ENCODE peak calls at places on chromosome X, in four cellular contexts. A, N, R and M are unnamed samples.

GRCh38 chrX:68433981-68434299 is 645 bp upstream of the OPHN1 start:
- DNase-seq in N (no peak), R (no peak), A (no peak), M (no peak)

GRCh38 chrX:15269618-15270521 is at the start of gene ASB9:
- DNase-seq in R (no peak), A (no peak), N (peak; percentile 55), M (peak; percentile 11)

GRCh38 chrX:18789916-18790315 is 82.5 kb downstream of the PPEF1 start:
- DNase-seq in R (no peak), A (no peak), N (no peak), M (no peak)

GRCh38 chrX:153430796-153431195 is 15.1 kb downstream of the TREX2 start:
- DNase-seq in N (no peak), R (no peak), A (no peak), M (no peak)

GRCh38 chrX:131895002-131895401 is 128.1 kb upstream of the STK26 start:
- DNase-seq in N (no peak), A (no peak), R (no peak), M (no peak)

GRCh38 chrX:152640039-152640818 is 2.5 kb downstream of the GABRQ start:
- DNase-seq in R (no peak), N (no peak), A (no peak), M (no peak)

GRCh38 chrX:107747596-107748161 is 27.9 kb downstream of the TSC22D3 start:
- DNase-seq in A (no peak), R (no peak), N (peak; percentile 71), M (no peak)

GRCh38 chrX:55210931-55211677 is 9.0 kb upstream of the PAGE5 start:
- DNase-seq in A (no peak), R (no peak), N (no peak), M (no peak)

GRCh38 chrX:123964155-123964554 is 2.6 kb downstream of the STAG2 start:
- DNase-seq in N (no peak), A (no peak), R (no peak), M (no peak)

GRCh38 chrX:49266536-49267445 is 2.3 kb upstream of the FOXP3 start:
- DNase-seq in N (no peak), R (no peak), A (no peak), M (no peak)

GRCh38 chrX:68989865-68990606 is 161.2 kb downstream of the EFNB1 start:
- DNase-seq in R (no peak), N (peak; percentile 36), A (no peak), M (no peak)

GRCh38 chrX:85024044-85024443 is 20.4 kb downstream of the APOOL start:
- DNase-seq in R (no peak), N (peak; percentile 9), A (no peak), M (no peak)

GRCh38 chrX:115460565-115460888 is 100.4 kb upstream of the PLS3 start:
- DNase-seq in R (no peak), N (peak; percentile 9), A (no peak), M (no peak)

GRCh38 chrX:73577368-73577767 is 14.4 kb downstream of the CHIC1 start:
- DNase-seq in R (no peak), A (no peak), N (peak; percentile 6), M (no peak)

GRCh38 chrX:133045986-133046385 is 50.9 kb downstream of the USP26 start:
- DNase-seq in N (peak; percentile 16), A (no peak), R (no peak), M (no peak)

GRCh38 chrX:77698242-77698641 is 87.8 kb downstream of the ATRX start:
- DNase-seq in A (no peak), R (no peak), N (no peak), M (no peak)

GRCh38 chrX:22163306-22163705 is 109.4 kb upstream of the CBLL2 start:
- DNase-seq in N (no peak), A (no peak), R (no peak), M (no peak)

GRCh38 chrX:139762400-139763183 is 54.6 kb upstream of the MCF2 start:
- DNase-seq in A (no peak), R (no peak), N (no peak), M (no peak)

GRCh38 chrX:153924149-153924861 is 1.8 kb downstream of the ARHGAP4 start:
- DNase-seq in A (no peak), R (no peak), N (peak; percentile 37), M (no peak)

GRCh38 chrX:153509592-153509991 is 7.8 kb upstream of the ATP2B3 start:
- DNase-seq in N (no peak), R (no peak), A (no peak), M (no peak)

GRCh38 chrX:13128104-13128503 is 83.7 kb upstream of the FAM9C start:
- DNase-seq in R (no peak), N (peak; percentile 9), A (no peak), M (no peak)

GRCh38 chrX:153765138-153766079 is 1.4 kb downstream of the PLXNB3 start:
- DNase-seq in A (no peak), N (no peak), R (peak; percentile 22), M (no peak)

GRCh38 chrX:81564851-81565250 is 362.9 kb downstream of the SH3BGRL start:
- DNase-seq in A (no peak), N (no peak), R (no peak), M (no peak)

GRCh38 chrX:132740316-132741123 is 217.9 kb downstream of the HS6ST2 start:
- DNase-seq in A (no peak), N (peak; percentile 7), R (no peak), M (no peak)

GRCh38 chrX:44828008-44828605 is 15.7 kb upstream of the DUSP21 start:
- DNase-seq in A (no peak), N (peak; percentile 64), R (no peak), M (no peak)

GRCh38 chrX:11423362-11423818 is 130.2 kb downstream of the AMELX start:
- DNase-seq in A (no peak), R (no peak), N (peak; percentile 25), M (no peak)

GRCh38 chrX:121161501-121161933 is 114.1 kb downstream of the GLUD2 start:
- DNase-seq in R (no peak), N (no peak), A (no peak), M (no peak)

GRCh38 chrX:153966841-153967535 is 4.6 kb downstream of the HCFC1 start:
- DNase-seq in R (no peak), A (no peak), N (no peak), M (peak; percentile 65)

GRCh38 chrX:47482065-47482511 is 934 bp downstream of the ZNF41 start:
- DNase-seq in A (no peak), R (no peak), N (no peak), M (peak; percentile 6)

GRCh38 chrX:7925867-7926472 is 1.2 kb downstream of the PNPLA4 start:
- DNase-seq in A (peak; percentile 45), R (peak; percentile 19), N (peak; percentile 52), M (peak; percentile 41)

GRCh38 chrX:13691845-13692334 is 3.0 kb downstream of the RAB9A start:
- DNase-seq in A (no peak), R (no peak), N (no peak), M (no peak)